ENCODE peak calls at places on chromosomes 12 and 14, in five cellular contexts. L, D, V, I and W are unnamed samples.

GRCh38 chr12:124565071-124565491 is 2.3 kb downstream of the NCOR2 start:
- DNase-seq in L (no peak), D (no peak), V (peak; percentile 68), I (no peak), W (no peak)

GRCh38 chr12:92561543-92561899 is 141.3 kb upstream of the PLEKHG7 start:
- DNase-seq in L (peak; percentile 91), D (no peak), V (no peak), I (peak; percentile 75), W (no peak)

GRCh38 chr12:113582521-113583218 is 111.0 kb upstream of the LHX5 start:
- DNase-seq in L (no peak), D (no peak), V (no peak), I (no peak), W (no peak)

GRCh38 chr14:73269729-73270651 is 32.7 kb downstream of the PAPLN start:
- DNase-seq in L (peak; percentile 18), D (no peak), V (no peak), I (peak; percentile 44), W (peak; percentile 58)

GRCh38 chr14:64675246-64675645 is 29.0 kb upstream of the PLEKHG3 start:
- DNase-seq in L (no peak), D (no peak), V (no peak), I (no peak), W (no peak)

GRCh38 chr12:3061858-3062215 is 15.3 kb upstream of the TSPAN9 start:
- DNase-seq in L (no peak), D (no peak), V (no peak), I (no peak), W (no peak)

GRCh38 chr14:95097385-95097784 is 59.9 kb downstream of the DICER1 start:
- DNase-seq in L (peak; percentile 12), D (no peak), V (no peak), I (no peak), W (no peak)

GRCh38 chr12:120381752-120382419 is 12.9 kb upstream of the MSI1 start:
- DNase-seq in L (peak; percentile 77), D (no peak), V (no peak), I (peak; percentile 73), W (peak; percentile 62)

GRCh38 chr14:65533736-65534404 is 121.3 kb downstream of the FUT8 start:
- DNase-seq in L (no peak), D (no peak), V (no peak), I (no peak), W (no peak)

GRCh38 chr12:120538281-120539156 is 4.4 kb downstream of the RNF10 start:
- DNase-seq in L (peak; percentile 53), D (no peak), V (no peak), I (peak; percentile 15), W (peak; percentile 22)

GRCh38 chr12:103758310-103759089 is 82.5 kb downstream of the NT5DC3 start:
- DNase-seq in L (no peak), D (no peak), V (no peak), I (no peak), W (no peak)

GRCh38 chr12:108821407-108822397 is 35.7 kb downstream of the SSH1 start:
- DNase-seq in L (peak; percentile 69), D (no peak), V (no peak), I (peak; percentile 72), W (peak; percentile 34)

GRCh38 chr14:32820182-32820581 is 118.5 kb upstream of the NPAS3 start:
- DNase-seq in L (no peak), D (no peak), V (no peak), I (no peak), W (no peak)

GRCh38 chr12:14959916-14960315 is 1.5 kb downstream of the ARHGDIB start:
- DNase-seq in L (no peak), D (no peak), V (no peak), I (no peak), W (peak; percentile 23)

GRCh38 chr12:14959463-14959862 is 1.9 kb downstream of the ARHGDIB start:
- DNase-seq in L (no peak), D (no peak), V (no peak), I (no peak), W (no peak)

GRCh38 chr12:14962180-14962579 is 779 bp upstream of the ARHGDIB start:
- DNase-seq in L (no peak), D (no peak), V (no peak), I (no peak), W (no peak)

GRCh38 chr12:14961466-14962155 is at the start of gene ARHGDIB:
- DNase-seq in L (no peak), D (no peak), V (no peak), I (no peak), W (peak; percentile 93)

DNA sequence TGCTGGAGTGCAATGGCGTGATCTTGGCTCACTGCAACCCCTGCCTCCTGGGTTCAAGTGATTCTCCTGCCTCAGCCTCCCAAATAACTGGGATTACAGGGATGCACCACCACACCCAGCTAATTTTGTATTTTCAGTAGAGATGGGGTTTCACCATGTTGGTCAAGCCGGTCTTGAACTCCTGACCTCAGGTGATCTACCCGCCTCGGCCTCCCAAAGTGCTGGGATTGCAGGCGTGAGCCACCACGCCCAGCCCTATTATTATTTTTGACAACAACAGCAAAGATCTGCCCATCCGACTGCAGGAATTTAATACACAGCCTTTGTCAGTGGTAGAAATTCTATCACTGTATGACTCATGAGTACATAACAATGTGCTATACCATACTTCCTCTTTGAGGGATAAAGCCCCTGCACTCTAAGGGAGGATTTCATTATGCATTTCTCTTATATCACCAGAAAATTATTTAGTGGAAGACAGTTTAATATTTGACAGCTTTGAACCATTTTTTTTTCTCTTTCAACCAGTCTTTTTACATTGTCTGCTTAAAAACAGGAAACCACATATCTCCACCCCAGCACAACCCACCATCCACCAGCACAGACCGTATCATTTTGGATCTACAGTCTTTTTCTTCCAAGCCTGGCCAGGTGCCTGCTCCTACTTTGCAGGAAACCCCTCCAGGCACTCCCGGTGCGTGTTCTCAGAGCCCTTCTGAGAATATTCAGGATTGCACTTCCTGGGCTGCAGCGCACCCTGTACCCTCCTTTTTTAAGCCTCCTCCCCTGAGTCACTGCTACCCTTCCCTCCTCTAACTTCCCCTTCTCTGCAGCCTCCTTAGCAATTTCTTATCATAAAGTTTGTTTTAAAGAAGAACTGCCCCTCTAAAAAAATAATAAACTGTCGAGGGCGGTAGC is 594 bp downstream of the ARHGDIB start:
- DNase-seq in L (peak; percentile 36), D (no peak), V (no peak), I (no peak), W (peak; percentile 73)
- H3K4me3 ChIP-seq in L (no peak overlapping the region), D (no peak overlapping the region), V (no peak overlapping the region), I (peak overlapping the region; percentile 37), W (no peak overlapping the region)

GRCh38 chr14:99181804-99182520 is 90.0 kb downstream of the BCL11B start:
- DNase-seq in L (no peak), D (no peak), V (no peak), I (no peak), W (no peak)
- H4K91ac ChIP-seq in L (no peak overlapping the region), D (no peak overlapping the region), V (no peak overlapping the region), I (no peak overlapping the region), W (no peak overlapping the region)

GRCh38 chr14:77315115-77315944 is 5.4 kb downstream of the POMT2 start:
- DNase-seq in L (no peak), D (no peak), V (no peak), I (peak; percentile 9), W (peak; percentile 52)
- H3K4ac ChIP-seq in L (peak overlapping the region; percentile 75), D (no peak overlapping the region), V (no peak overlapping the region), I (peak overlapping the region; percentile 79), W (peak overlapping the region; percentile 3)

GRCh38 chr14:35352274-35353233 is 52.0 kb downstream of the NFKBIA start:
- DNase-seq in L (no peak), D (no peak), V (no peak), I (no peak), W (no peak)
- H3K4me3 ChIP-seq in L (no peak overlapping the region), D (no peak overlapping the region), V (no peak overlapping the region), I (no peak overlapping the region), W (no peak overlapping the region)

GRCh38 chr12:26513357-26514043 is 318.1 kb downstream of the SSPN start:
- DNase-seq in L (no peak), D (no peak), V (no peak), I (no peak), W (no peak)
- H4K91ac ChIP-seq in L (no peak overlapping the region), D (no peak overlapping the region), V (no peak overlapping the region), I (no peak overlapping the region), W (no peak overlapping the region)

GRCh38 chr14:44897041-44897843 is 64.5 kb downstream of the KLHL28 start:
- DNase-seq in L (peak; percentile 97), D (peak; percentile 85), V (peak; percentile 86), I (peak; percentile 97), W (peak; percentile 93)
- H3K4ac ChIP-seq in L (peak overlapping the region; percentile 90), D (no peak overlapping the region), V (no peak overlapping the region), I (peak overlapping the region; percentile 99), W (peak overlapping the region; percentile 68)